ENCODE peak calls at places on chromosomes 13 and 19, in five cellular contexts. J, D, Q, X and S are unnamed samples.

GRCh38 chr13:106493569-106493968 is 41.9 kb downstream of the EFNB2 start:
- DNase-seq in X (no peak), D (no peak), J (no peak), Q (peak; percentile 18), S (no peak)

GRCh38 chr13:99339736-99340392 is 32.7 kb upstream of the GPR183 start:
- DNase-seq in J (peak; percentile 64), Q (no peak), X (no peak), D (no peak), S (no peak)

GRCh38 chr13:113962386-113962785 is 11.5 kb downstream of the C13orf46 start:
- DNase-seq in X (no peak), D (no peak), J (peak; percentile 60), Q (no peak), S (no peak)

GRCh38 chr19:13033819-13034611 is 38.7 kb downstream of the NFIX start:
- DNase-seq in Q (peak; percentile 68), X (peak; percentile 39), J (peak; percentile 69), D (no peak), S (peak; percentile 71)

GRCh38 chr13:73293902-73294523 is 235.2 kb downstream of the KLF5 start:
- DNase-seq in J (no peak), X (no peak), Q (no peak), D (no peak), S (no peak)

GRCh38 chr19:7857727-7858701 is 16.2 kb downstream of the PRR36 start:
- DNase-seq in X (no peak), Q (no peak), D (no peak), J (no peak), S (no peak)

GRCh38 chr13:49395416-49396277 is 48.2 kb downstream of the CAB39L start:
- DNase-seq in X (no peak), Q (peak; percentile 37), D (no peak), J (peak; percentile 42), S (no peak)

GRCh38 chr19:9943744-9944143 is 7.4 kb upstream of the OLFM2 start:
- DNase-seq in X (no peak), J (no peak), D (no peak), Q (no peak), S (no peak)

GRCh38 chr19:39974377-39975155 is 3.6 kb downstream of the PSMC4 start:
- DNase-seq in J (peak; percentile 61), X (no peak), Q (no peak), D (no peak), S (no peak)

GRCh38 chr19:21092107-21092506 is 10.1 kb downstream of the ZNF714 start:
- DNase-seq in D (no peak), X (no peak), Q (no peak), J (no peak), S (no peak)

GRCh38 chr13:59425211-59425721 is 738.5 kb downstream of the DIAPH3 start:
- DNase-seq in D (no peak), J (peak; percentile 1), Q (no peak), X (no peak), S (no peak)

GRCh38 chr13:31909889-31910551 is 121.6 kb upstream of the FRY start:
- DNase-seq in D (no peak), Q (peak; percentile 52), X (peak; percentile 41), J (peak; percentile 77), S (no peak)

GRCh38 chr19:7975037-7975436 is 30.4 kb downstream of the ELAVL1 start:
- DNase-seq in Q (no peak), J (no peak), X (no peak), D (no peak), S (no peak)

GRCh38 chr13:37011002-37011401 is 10.4 kb downstream of the EXOSC8 start:
- DNase-seq in D (no peak), J (no peak), X (no peak), Q (no peak), S (no peak)

GRCh38 chr19:16301999-16302694 is 22.5 kb upstream of the KLF2 start:
- DNase-seq in X (peak; percentile 59), Q (no peak), J (peak; percentile 40), D (no peak), S (no peak)

GRCh38 chr19:8324186-8325050 is 3.1 kb downstream of the RPS28 start:
- DNase-seq in J (no peak), Q (no peak), D (no peak), X (no peak), S (no peak)

GRCh38 chr19:4984448-4984990 is 15.6 kb downstream of the KDM4B start:
- DNase-seq in Q (no peak), X (no peak), D (no peak), J (no peak), S (no peak)

GRCh38 chr19:7701654-7702457 is at the start of gene FCER2:
- DNase-seq in J (no peak), Q (no peak), D (no peak), X (no peak), S (no peak)

GRCh38 chr13:99959127-99959529 is 12.4 kb downstream of the ZIC5 start:
- DNase-seq in J (no peak), Q (no peak), X (no peak), D (no peak), S (no peak)

GRCh38 chr19:35642312-35642711 is 767 bp downstream of the ETV2 start:
- DNase-seq in X (no peak), Q (no peak), J (no peak), D (no peak), S (no peak)

DNA sequence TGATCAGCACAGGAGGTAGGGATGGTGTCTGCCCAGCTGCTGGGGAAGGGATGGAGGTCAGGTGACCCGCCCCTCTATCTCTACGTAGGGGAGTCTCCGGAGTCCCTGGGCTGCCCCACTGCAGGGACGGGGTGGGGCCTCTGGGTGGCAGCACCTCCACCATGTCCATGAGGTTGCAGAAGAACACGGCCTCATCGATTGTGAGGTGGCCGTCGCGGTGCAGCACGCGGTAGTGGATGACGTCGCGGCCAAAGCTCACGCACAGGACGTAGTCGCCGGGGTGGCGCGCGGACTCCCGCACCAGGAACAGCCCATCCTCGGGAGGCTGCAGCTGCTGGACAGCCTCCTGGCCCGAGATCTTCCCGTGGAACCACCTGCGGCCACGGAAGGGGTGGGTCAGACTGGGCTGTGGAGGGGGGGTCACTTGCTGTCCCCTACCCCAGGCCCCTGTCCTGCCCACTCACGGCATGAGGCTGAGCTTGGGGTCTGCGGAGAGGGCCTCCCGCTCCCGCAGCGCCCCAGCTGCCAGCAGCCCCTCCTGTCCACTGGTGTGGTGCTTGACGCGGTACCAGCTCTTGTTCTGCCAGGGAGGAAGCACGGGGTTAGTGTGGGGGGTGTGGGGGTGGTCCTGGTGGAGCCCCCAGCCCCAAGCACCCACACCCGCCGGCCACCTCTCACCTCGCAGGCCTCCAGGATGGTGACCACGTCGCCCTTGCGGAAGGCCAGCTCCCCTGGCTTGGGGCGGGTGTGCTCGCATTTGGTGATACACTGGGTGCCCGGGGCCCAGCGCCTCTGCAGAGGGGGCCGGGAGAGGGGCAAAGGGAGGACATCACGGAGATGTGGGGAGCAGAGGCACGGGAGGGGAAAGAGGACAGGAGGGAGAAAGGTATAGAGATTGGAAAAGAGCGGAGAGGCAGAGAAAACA is 2.3 kb downstream of the MATK start:
- DNase-seq in X (no peak), D (no peak), Q (no peak), J (no peak), S (no peak)
- TF ChIP-seq CTCF in X (peak; percentile 42), D (no peak), Q (no peak), J (peak; percentile 22), S (no peak)

GRCh38 chr13:21077360-21078353 is 16.3 kb upstream of the LATS2 start:
- DNase-seq in X (no peak), J (no peak), Q (no peak), D (no peak), S (no peak)

GRCh38 chr13:21078501-21078900 is 17.1 kb upstream of the LATS2 start:
- DNase-seq in Q (no peak), D (no peak), J (peak; percentile 67), X (no peak), S (no peak)

GRCh38 chr13:21079761-21080730 is 18.7 kb upstream of the LATS2 start:
- DNase-seq in X (no peak), J (peak; percentile 88), Q (peak; percentile 30), D (no peak), S (peak; percentile 48)

GRCh38 chr13:21081926-21082325 is 20.5 kb upstream of the LATS2 start:
- DNase-seq in X (no peak), D (no peak), Q (no peak), J (no peak), S (no peak)

DNA sequence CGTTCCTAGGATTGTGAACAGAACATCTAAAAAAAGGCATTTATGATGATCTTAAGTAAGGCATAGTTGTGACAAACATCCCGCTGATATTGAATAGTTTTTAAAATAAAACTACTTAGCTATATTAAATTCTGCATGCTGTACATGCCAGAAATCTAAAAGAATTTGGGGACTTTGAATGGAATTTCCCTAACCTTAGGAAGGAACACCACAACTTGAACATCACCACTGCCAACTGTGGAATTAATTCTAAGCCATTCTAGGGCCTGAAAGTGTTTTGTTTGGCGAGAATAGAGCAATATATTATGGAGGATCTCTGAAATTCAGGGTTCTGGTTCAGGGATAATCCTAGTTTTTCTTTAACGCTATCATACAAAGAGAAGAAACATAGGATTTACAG is 17.8 kb upstream of the LATS2 start:
- DNase-seq in Q (no peak), D (no peak), J (no peak), X (no peak), S (no peak)
- H3K4me3 ChIP-seq in Q (no peak overlapping the region), D (no peak overlapping the region), J (no peak overlapping the region), X (no peak overlapping the region), S (no peak overlapping the region)

DNA sequence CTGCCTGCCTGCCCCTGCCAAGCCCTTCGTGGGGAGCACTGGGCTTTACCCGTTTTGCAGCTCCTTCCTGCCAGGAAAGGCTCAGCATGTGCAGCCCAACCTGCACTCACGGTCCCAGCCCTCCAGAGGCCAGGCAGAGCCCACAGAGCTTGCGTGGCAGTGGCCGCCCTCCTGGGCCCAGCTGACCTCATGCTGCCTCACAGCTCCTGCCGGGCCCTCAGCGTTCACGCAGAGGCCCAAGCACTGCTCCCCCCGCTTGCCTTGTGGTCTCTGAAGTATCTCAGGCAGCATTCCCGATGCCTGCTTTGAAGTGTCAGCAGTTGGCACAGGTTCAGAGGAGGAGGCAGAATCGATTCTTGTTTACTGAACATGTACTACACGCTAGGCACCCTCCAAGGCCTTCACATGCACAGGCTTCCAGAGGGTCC is 32.5 kb downstream of the CAPN12 start:
- DNase-seq in X (no peak), J (peak; percentile 97), Q (no peak), D (no peak), S (no peak)
- TF ChIP-seq CTCF in X (no peak), J (no peak), Q (no peak), D (no peak), S (no peak)

GRCh38 chr13:40269086-40269485 is 397.4 kb downstream of the FOXO1 start:
- DNase-seq in D (no peak), J (peak; percentile 43), X (no peak), Q (no peak), S (no peak)

GRCh38 chr13:40273173-40274000 is 393.1 kb downstream of the FOXO1 start:
- DNase-seq in D (no peak), Q (no peak), J (no peak), X (no peak), S (no peak)

GRCh38 chr13:40271931-40272775 is 394.3 kb downstream of the FOXO1 start:
- DNase-seq in Q (peak; percentile 91), X (no peak), D (no peak), J (peak; percentile 86), S (no peak)

GRCh38 chr13:40272776-40273139 is 393.7 kb downstream of the FOXO1 start:
- DNase-seq in J (peak; percentile 76), D (no peak), X (no peak), Q (no peak), S (no peak)

DNA sequence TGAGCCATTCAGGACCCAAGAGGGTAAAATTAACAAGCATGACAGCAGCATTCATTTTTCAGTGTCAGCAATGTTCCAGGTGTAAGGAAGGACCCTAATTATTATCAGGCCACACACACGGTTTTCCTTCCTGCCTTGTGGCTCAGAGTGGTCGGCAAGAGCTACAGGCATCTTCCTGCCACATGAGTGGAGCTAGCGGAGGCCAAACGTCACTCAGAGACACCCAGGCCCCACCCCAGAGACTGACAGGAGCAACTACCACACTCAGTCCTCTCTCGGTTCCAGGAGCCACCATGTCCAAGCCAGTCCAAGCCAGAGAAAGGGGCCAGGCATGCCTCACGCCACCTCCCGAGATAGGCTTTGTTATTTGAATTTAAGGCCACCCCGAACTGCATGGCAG is 394.9 kb downstream of the FOXO1 start:
- DNase-seq in J (no peak), D (no peak), X (no peak), Q (peak; percentile 31), S (no peak)
- H3K4me3 ChIP-seq in J (no peak overlapping the region), D (no peak overlapping the region), X (no peak overlapping the region), Q (no peak overlapping the region), S (no peak overlapping the region)